ENCODE peak calls at places on chromosome 20, in ten cellular contexts. R is vagina, H is cardiac muscle cell, Y is Panc1, Z is PC-9, T is IMR-90, L is fibroblast of lung, O is GM23248, C is SJCRH30, S is ovary. A is an unnamed sample. For H3K9me3, the result is how much of the 10 kb centered on the place peaks cover.

GRCh38 chr20:48704761-48705160 is 123.0 kb downstream of the PREX1 start:
- DNase-seq in Z (peak), R (no peak), Y (no peak), C (no peak), O (no peak), L (no peak), S (no peak), T (no peak), H (no peak), A (no peak)

GRCh38 chr20:33917813-33918525 is 75.7 kb upstream of the RALY start:
- DNase-seq in R (no peak), C (no peak), L (no peak), Z (no peak), S (no peak), H (no peak), Y (no peak), O (no peak), T (no peak), A (no peak)

GRCh38 chr20:44411020-44411756 is 55.7 kb downstream of the HNF4A start:
- DNase-seq in S (peak), O (no peak), C (no peak), R (no peak), T (no peak), Y (no peak), Z (no peak), H (no peak), L (no peak), A (no peak)

GRCh38 chr20:45014671-45015415 is 48.5 kb downstream of the STK4 start:
- DNase-seq in S (no peak), Y (no peak), Z (peak), T (peak), C (no peak), L (peak), R (no peak), O (peak), H (no peak), A (no peak)

GRCh38 chr20:43940518-43941225 is 26.0 kb downstream of the TOX2 start:
- DNase-seq in O (no peak), T (no peak), C (no peak), S (no peak), R (no peak), Y (no peak), L (no peak), Z (peak), H (no peak), A (no peak)

GRCh38 chr20:17849901-17850673 is 118.5 kb downstream of the SNX5 start:
- DNase-seq in T (peak), S (peak), L (peak), H (no peak), Z (peak), Y (no peak), R (peak), C (no peak), O (peak), A (peak)

GRCh38 chr20:24741673-24742072 is 207.4 kb upstream of the CST7 start:
- DNase-seq in H (no peak), R (peak), T (no peak), O (no peak), Z (no peak), Y (no peak), C (no peak), S (no peak), L (no peak), A (no peak)

GRCh38 chr20:32215729-32216128 is 8.0 kb downstream of the POFUT1 start:
- DNase-seq in C (no peak), Z (no peak), R (no peak), L (no peak), O (no peak), Y (no peak), H (no peak), S (no peak), T (no peak), A (no peak)

GRCh38 chr20:46222521-46223007 is 85.7 kb downstream of the CDH22 start:
- DNase-seq in Z (no peak), S (peak), Y (no peak), L (no peak), O (no peak), C (no peak), T (no peak), R (no peak), H (peak), A (no peak)

GRCh38 chr20:2698912-2699311 is 6.3 kb downstream of the EBF4 start:
- DNase-seq in C (peak), O (no peak), Y (no peak), H (no peak), R (no peak), S (no peak), T (no peak), Z (no peak), L (no peak), A (no peak)

GRCh38 chr20:50438986-50439407 is 71.2 kb upstream of the PTPN1 start:
- DNase-seq in S (no peak), C (no peak), O (peak), R (no peak), Z (peak), T (peak), Y (peak), H (no peak), L (peak), A (no peak)

GRCh38 chr20:6744805-6745204 is 22.7 kb upstream of the BMP2 start:
- DNase-seq in Z (no peak), C (no peak), L (peak), O (peak), Y (no peak), S (no peak), R (no peak), H (no peak), T (no peak), A (no peak)

GRCh38 chr20:59004493-59004762 is 2.6 kb downstream of the CTSZ start:
- DNase-seq in C (no peak), S (no peak), R (no peak), T (no peak), Z (no peak), O (no peak), H (no peak), Y (no peak), L (no peak), A (no peak)

GRCh38 chr20:24063100-24063499 is 74.5 kb upstream of the GGTLC1 start:
- DNase-seq in O (no peak), Z (no peak), L (no peak), S (no peak), Y (no peak), R (no peak), T (no peak), H (no peak), C (no peak), A (no peak)

GRCh38 chr20:31695849-31696804 is 26.5 kb downstream of the BCL2L1 start:
- DNase-seq in L (peak), S (no peak), O (peak), Z (peak), C (no peak), T (peak), Y (peak), H (no peak), R (no peak), A (no peak)

GRCh38 chr20:10538768-10539167 is 103.7 kb downstream of the SLX4IP start:
- DNase-seq in R (no peak), H (no peak), Z (peak), T (no peak), S (no peak), Y (no peak), L (no peak), C (no peak), O (no peak), A (no peak)

GRCh38 chr20:23889775-23890187 is 10.2 kb upstream of the CST5 start:
- DNase-seq in H (peak), L (peak), T (peak), C (peak), S (no peak), O (peak), Z (peak), Y (peak), R (no peak), A (no peak)

GRCh38 chr20:8693709-8694108 is 375.2 kb upstream of the PLCB4 start:
- DNase-seq in O (peak), T (peak), C (no peak), Y (no peak), L (peak), R (no peak), S (no peak), Z (no peak), H (no peak), A (no peak)

GRCh38 chr20:24699321-24700165 is 230.1 kb downstream of the SYNDIG1 start:
- DNase-seq in R (peak), S (no peak), Z (no peak), O (peak), H (no peak), L (no peak), Y (no peak), C (no peak), T (no peak), A (no peak)

GRCh38 chr20:48820649-48820973 is 7.2 kb downstream of the PREX1 start:
- DNase-seq in H (no peak), O (no peak), Y (no peak), L (no peak), C (no peak), R (no peak), S (no peak), T (no peak), Z (no peak), A (no peak)

GRCh38 chr20:1844723-1845523 is 50.3 kb upstream of the SIRPA start:
- DNase-seq in H (no peak), Y (no peak), O (peak), Z (no peak), R (no peak), T (peak), C (no peak), L (peak), S (no peak), A (no peak)

GRCh38 chr20:4717816-4718215 is 3.9 kb upstream of the PRND start:
- DNase-seq in H (no peak), S (no peak), C (peak), T (no peak), O (peak), Y (no peak), L (no peak), Z (no peak), R (no peak), A (no peak)

GRCh38 chr20:40966103-40966502 is 62.5 kb upstream of the TOP1 start:
- DNase-seq in Y (peak), T (no peak), Z (no peak), S (no peak), C (peak), O (no peak), R (no peak), L (no peak), H (peak), A (no peak)

GRCh38 chr20:36950432-36951197 is 893 bp downstream of the SAMHD1 start:
- DNase-seq in L (peak), S (peak), Z (no peak), Y (no peak), H (no peak), R (no peak), T (peak), C (peak), O (peak), A (peak)

GRCh38 chr20:60627751-60628565 is 624.1 kb upstream of the CDH4 start:
- DNase-seq in S (no peak), Z (no peak), Y (no peak), R (peak), H (peak), L (no peak), O (peak), C (no peak), T (no peak), A (no peak)

GRCh38 chr20:31678389-31679356 is 41.0 kb downstream of the COX4I2 start:
- DNase-seq in C (peak), R (no peak), O (no peak), Z (peak), L (no peak), S (peak), H (peak), T (no peak), Y (no peak), A (no peak)

GRCh38 chr20:18087054-18087453 is 29.3 kb upstream of the OVOL2 start:
- DNase-seq in H (no peak), T (no peak), R (no peak), C (no peak), Z (no peak), Y (no peak), O (no peak), L (no peak), S (no peak), A (no peak)

GRCh38 chr20:18983796-18984195 is 170.2 kb downstream of the SCP2D1 start:
- DNase-seq in O (no peak), R (peak), S (no peak), C (no peak), L (no peak), Y (no peak), Z (no peak), T (no peak), H (no peak), A (no peak)

GRCh38 chr20:31489152-31489551 is 14.1 kb downstream of the REM1 start:
- DNase-seq in Z (no peak), L (no peak), H (no peak), C (no peak), O (no peak), T (no peak), Y (no peak), S (no peak), R (no peak), A (no peak)

GRCh38 chr20:11235058-11235457 is 561.3 kb upstream of the JAG1 start:
- DNase-seq in L (peak), H (no peak), O (peak), Y (no peak), C (peak), S (no peak), R (no peak), Z (no peak), T (peak), A (no peak)

GRCh38 chr20:46559685-46560440 is 9.4 kb upstream of the OCSTAMP start:
- DNase-seq in T (no peak), R (no peak), L (no peak), O (no peak), C (no peak), S (no peak), Z (no peak), Y (no peak), H (no peak), A (no peak)

GRCh38 chr20:20492521-20493334 is 124.8 kb downstream of the INSM1 start:
- DNase-seq in H (no peak), R (no peak), S (no peak), L (peak), T (no peak), Z (no peak), Y (no peak), O (no peak), C (no peak), A (no peak)

GRCh38 chr20:33014336-33015113 is 7.0 kb downstream of the BPIFB2 start:
- DNase-seq in L (no peak), S (no peak), C (peak), O (no peak), Y (no peak), H (no peak), T (no peak), R (no peak), Z (no peak), A (no peak)

GRCh38 chr20:52269327-52269726 is 77.7 kb upstream of the ZFP64 start:
- DNase-seq in S (no peak), O (peak), Z (no peak), C (peak), L (peak), R (no peak), T (no peak), Y (no peak), H (no peak), A (no peak)

GRCh38 chr20:49562341-49563014 is 5.5 kb downstream of the PTGIS start:
- DNase-seq in S (peak), L (peak), H (no peak), C (peak), Y (no peak), T (peak), Z (peak), R (no peak), O (peak), A (peak)

GRCh38 chr20:47734870-47735269 is 50.4 kb downstream of the SULF2 start:
- DNase-seq in L (no peak), T (no peak), C (no peak), H (no peak), Z (no peak), Y (no peak), R (no peak), S (no peak), O (no peak), A (no peak)

GRCh38 chr20:52614036-52614863 is 357.9 kb upstream of the TSHZ2 start:
- DNase-seq in Z (no peak), H (no peak), S (no peak), Y (no peak), L (no peak), R (no peak), T (no peak), O (peak), C (no peak), A (no peak)

GRCh38 chr20:62079166-62079565 is 13.5 kb upstream of the TAF4 start:
- DNase-seq in L (no peak), T (no peak), C (no peak), H (no peak), Z (no peak), R (no peak), S (no peak), O (no peak), Y (no peak), A (no peak)

GRCh38 chr20:62085206-62085605 is 19.5 kb upstream of the TAF4 start:
- DNase-seq in S (no peak), Z (no peak), C (no peak), L (no peak), T (no peak), R (no peak), O (no peak), H (no peak), Y (no peak), A (no peak)

GRCh38 chr20:62083312-62083711 is 17.6 kb upstream of the TAF4 start:
- DNase-seq in O (no peak), C (no peak), L (no peak), H (no peak), R (no peak), Z (no peak), T (no peak), Y (no peak), S (no peak), A (no peak)

DNA sequence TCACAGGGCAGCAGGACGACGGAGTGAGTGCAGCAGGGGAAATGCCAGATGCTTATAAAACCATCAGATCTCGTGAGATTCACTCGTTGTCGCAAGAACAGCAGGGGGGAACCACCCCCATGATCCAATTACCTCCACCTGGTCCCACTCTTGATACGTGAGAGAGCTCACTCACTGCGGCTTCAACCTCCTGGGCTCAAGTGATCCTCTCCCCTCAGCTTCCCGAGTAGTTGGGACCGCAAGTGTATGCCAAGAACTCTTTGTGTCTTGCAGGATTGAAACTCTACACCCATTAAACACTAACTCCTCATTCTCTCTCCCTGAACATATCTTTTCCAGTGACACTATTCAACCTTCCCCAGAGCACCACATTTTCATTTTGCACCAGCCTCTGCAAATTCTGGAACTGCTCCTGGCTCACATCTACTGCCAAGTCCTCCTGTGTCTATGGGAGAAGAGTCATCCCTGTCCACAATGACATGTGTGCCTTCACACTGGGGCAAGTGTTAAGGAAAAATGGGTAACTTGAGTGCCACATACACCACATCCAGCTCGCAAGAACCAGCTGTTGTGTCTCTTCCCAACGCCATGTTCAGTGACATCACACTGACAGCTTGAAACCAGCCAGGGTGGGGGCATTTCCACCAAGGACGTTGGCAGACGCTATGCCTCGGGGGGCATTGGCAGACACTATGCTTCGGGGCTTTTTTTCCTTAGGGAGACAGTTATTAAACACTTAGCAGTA is 14.7 kb upstream of the TAF4 start:
- DNase-seq in L (no peak), Z (no peak), C (peak), T (no peak), R (no peak), O (no peak), H (no peak), Y (no peak), S (no peak), A (no peak)
- H3K9me3 ChIP-seq in L (under half), Z (under half), C (under half), T (under half), R (under half), O (under half), H (under half), Y (under half), S (under half), A (under half)

GRCh38 chr20:62487-62886 is 25.0 kb upstream of the DEFB125 start:
- DNase-seq in T (no peak), C (no peak), L (no peak), R (no peak), O (no peak), Y (no peak), H (no peak), S (no peak), Z (no peak), A (no peak)
- H3K9me3 ChIP-seq in T (under half), C (under half), L (under half), R (under half), O (under half), Y (under half), H (under half), S (under half), Z (under half), A (under half)

GRCh38 chr20:62103508-62104233 is 18.6 kb upstream of the LSM14B start:
- DNase-seq in S (no peak), C (no peak), R (no peak), H (no peak), Z (no peak), O (no peak), L (no peak), T (no peak), Y (no peak), A (no peak)
- H3K9me3 ChIP-seq in S (under half), C (under half), R (under half), H (under half), Z (under half), O (under half), L (under half), T (under half), Y (under half), A (under half)

DNA sequence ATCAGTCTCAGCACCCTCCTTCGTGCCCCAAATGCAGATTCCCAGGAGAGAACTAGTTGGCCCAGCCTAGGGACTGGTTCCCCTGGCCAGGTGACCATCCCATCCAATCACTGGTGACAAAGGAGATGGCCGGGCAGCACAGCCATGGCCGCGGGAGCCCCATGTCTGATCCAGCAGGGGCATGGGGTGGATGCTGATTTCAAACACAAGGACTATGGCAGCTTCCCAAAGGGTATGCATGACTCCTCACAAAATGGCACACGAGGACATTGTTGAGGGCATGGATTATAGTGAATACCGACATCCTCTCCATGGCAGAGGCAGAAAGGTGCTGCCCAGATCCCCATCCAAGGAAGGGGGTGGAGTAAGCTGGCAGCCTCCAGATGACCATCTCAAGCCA is 9.9 kb upstream of the LSM14B start:
- DNase-seq in Z (no peak), T (no peak), H (no peak), L (no peak), Y (no peak), S (no peak), R (no peak), C (no peak), O (no peak), A (no peak)
- H3K9me3 ChIP-seq in Z (under half), T (under half), H (under half), L (under half), Y (under half), S (under half), R (under half), C (under half), O (under half), A (under half)